ENCODE peak calls at places on chromosomes 1 and 21, in nine cellular contexts. One of them, this sample, is unnamed.

GRCh38 chr1:221263831-221264767 is 384.9 kb downstream of the HLX start:
- DNase-seq in EL: peak
- DNase-seq in ovary: no peak
- DNase-seq in NCI-H1436: peak
- DNase-seq in stimulated activated naive B cell treated with anti-CD40 and anti-IgM and Interleukin-4, amounts not matched to agents 10 μg/mL and 1 μg/mL and 100 μg/mL, for 72 hours: peak
- DNase-seq in fibroblast of lung: peak
- DNase-seq in HS-5: peak
- DNase-seq in NCI-H1092 treated with DMSO at 0.1 percent for 48 hours: peak
- DNase-seq in C1 segment of cervical spinal cord: peak
- DNase-seq in this sample: peak

GRCh38 chr21:41411449-41412089 is 14.5 kb upstream of the MX1 start:
- DNase-seq in EL: peak
- DNase-seq in ovary: no peak
- DNase-seq in NCI-H1436: peak
- DNase-seq in stimulated activated naive B cell treated with anti-CD40 and anti-IgM and Interleukin-4, amounts not matched to agents 10 μg/mL and 1 μg/mL and 100 μg/mL, for 72 hours: no peak
- DNase-seq in fibroblast of lung: no peak
- DNase-seq in HS-5: no peak
- DNase-seq in NCI-H1092 treated with DMSO at 0.1 percent for 48 hours: no peak
- DNase-seq in C1 segment of cervical spinal cord: no peak
- DNase-seq in this sample: no peak

GRCh38 chr1:211305044-211305443 is 21.6 kb upstream of the TRAF5 start:
- DNase-seq in EL: peak
- DNase-seq in ovary: no peak
- DNase-seq in NCI-H1436: no peak
- DNase-seq in stimulated activated naive B cell treated with anti-CD40 and anti-IgM and Interleukin-4, amounts not matched to agents 10 μg/mL and 1 μg/mL and 100 μg/mL, for 72 hours: no peak
- DNase-seq in fibroblast of lung: peak
- DNase-seq in HS-5: peak
- DNase-seq in NCI-H1092 treated with DMSO at 0.1 percent for 48 hours: no peak
- DNase-seq in C1 segment of cervical spinal cord: no peak
- DNase-seq in this sample: peak

GRCh38 chr1:228902781-228903572 is 167.7 kb downstream of the RHOU start:
- DNase-seq in EL: peak
- DNase-seq in ovary: peak
- DNase-seq in NCI-H1436: peak
- DNase-seq in stimulated activated naive B cell treated with anti-CD40 and anti-IgM and Interleukin-4, amounts not matched to agents 10 μg/mL and 1 μg/mL and 100 μg/mL, for 72 hours: no peak
- DNase-seq in fibroblast of lung: peak
- DNase-seq in HS-5: peak
- DNase-seq in NCI-H1092 treated with DMSO at 0.1 percent for 48 hours: peak
- DNase-seq in C1 segment of cervical spinal cord: peak
- DNase-seq in this sample: peak

GRCh38 chr1:197919523-197920301 is 2.5 kb downstream of the LHX9 start:
- DNase-seq in EL: peak
- DNase-seq in ovary: no peak
- DNase-seq in NCI-H1436: no peak
- DNase-seq in stimulated activated naive B cell treated with anti-CD40 and anti-IgM and Interleukin-4, amounts not matched to agents 10 μg/mL and 1 μg/mL and 100 μg/mL, for 72 hours: no peak
- DNase-seq in fibroblast of lung: no peak
- DNase-seq in HS-5: no peak
- DNase-seq in NCI-H1092 treated with DMSO at 0.1 percent for 48 hours: no peak
- DNase-seq in C1 segment of cervical spinal cord: no peak
- DNase-seq in this sample: no peak

GRCh38 chr1:3658231-3658615 is 5.9 kb downstream of the TP73 start:
- DNase-seq in EL: no peak
- DNase-seq in ovary: no peak
- DNase-seq in NCI-H1436: no peak
- DNase-seq in stimulated activated naive B cell treated with anti-CD40 and anti-IgM and Interleukin-4, amounts not matched to agents 10 μg/mL and 1 μg/mL and 100 μg/mL, for 72 hours: no peak
- DNase-seq in fibroblast of lung: no peak
- DNase-seq in HS-5: no peak
- DNase-seq in NCI-H1092 treated with DMSO at 0.1 percent for 48 hours: no peak
- DNase-seq in C1 segment of cervical spinal cord: no peak
- DNase-seq in this sample: no peak

GRCh38 chr1:170445096-170445495 is 86.9 kb upstream of the GORAB start:
- DNase-seq in EL: peak
- DNase-seq in ovary: no peak
- DNase-seq in NCI-H1436: no peak
- DNase-seq in stimulated activated naive B cell treated with anti-CD40 and anti-IgM and Interleukin-4, amounts not matched to agents 10 μg/mL and 1 μg/mL and 100 μg/mL, for 72 hours: no peak
- DNase-seq in fibroblast of lung: peak
- DNase-seq in HS-5: peak
- DNase-seq in NCI-H1092 treated with DMSO at 0.1 percent for 48 hours: no peak
- DNase-seq in C1 segment of cervical spinal cord: no peak
- DNase-seq in this sample: peak

GRCh38 chr1:209544098-209544497 is 39.4 kb upstream of the CAMK1G start:
- DNase-seq in EL: no peak
- DNase-seq in ovary: no peak
- DNase-seq in NCI-H1436: no peak
- DNase-seq in stimulated activated naive B cell treated with anti-CD40 and anti-IgM and Interleukin-4, amounts not matched to agents 10 μg/mL and 1 μg/mL and 100 μg/mL, for 72 hours: no peak
- DNase-seq in fibroblast of lung: no peak
- DNase-seq in HS-5: no peak
- DNase-seq in NCI-H1092 treated with DMSO at 0.1 percent for 48 hours: no peak
- DNase-seq in C1 segment of cervical spinal cord: no peak
- DNase-seq in this sample: no peak

GRCh38 chr1:167795810-167796740 is 74.3 kb downstream of the MPZL1 start:
- DNase-seq in EL: peak
- DNase-seq in ovary: no peak
- DNase-seq in NCI-H1436: no peak
- DNase-seq in stimulated activated naive B cell treated with anti-CD40 and anti-IgM and Interleukin-4, amounts not matched to agents 10 μg/mL and 1 μg/mL and 100 μg/mL, for 72 hours: no peak
- DNase-seq in fibroblast of lung: peak
- DNase-seq in HS-5: no peak
- DNase-seq in NCI-H1092 treated with DMSO at 0.1 percent for 48 hours: peak
- DNase-seq in C1 segment of cervical spinal cord: no peak
- DNase-seq in this sample: no peak

GRCh38 chr1:169392406-169392805 is 24.4 kb downstream of the BLZF1 start:
- DNase-seq in EL: no peak
- DNase-seq in ovary: no peak
- DNase-seq in NCI-H1436: no peak
- DNase-seq in stimulated activated naive B cell treated with anti-CD40 and anti-IgM and Interleukin-4, amounts not matched to agents 10 μg/mL and 1 μg/mL and 100 μg/mL, for 72 hours: no peak
- DNase-seq in fibroblast of lung: no peak
- DNase-seq in HS-5: no peak
- DNase-seq in NCI-H1092 treated with DMSO at 0.1 percent for 48 hours: no peak
- DNase-seq in C1 segment of cervical spinal cord: no peak
- DNase-seq in this sample: no peak

GRCh38 chr1:229114781-229115417 is 156.0 kb upstream of the RAB4A start:
- DNase-seq in EL: no peak
- DNase-seq in ovary: no peak
- DNase-seq in NCI-H1436: no peak
- DNase-seq in stimulated activated naive B cell treated with anti-CD40 and anti-IgM and Interleukin-4, amounts not matched to agents 10 μg/mL and 1 μg/mL and 100 μg/mL, for 72 hours: no peak
- DNase-seq in fibroblast of lung: peak
- DNase-seq in HS-5: no peak
- DNase-seq in NCI-H1092 treated with DMSO at 0.1 percent for 48 hours: no peak
- DNase-seq in C1 segment of cervical spinal cord: no peak
- DNase-seq in this sample: no peak

GRCh38 chr21:23853796-23854379 is 1753.4 kb downstream of the MRPL39 start:
- DNase-seq in EL: no peak
- DNase-seq in ovary: no peak
- DNase-seq in NCI-H1436: no peak
- DNase-seq in stimulated activated naive B cell treated with anti-CD40 and anti-IgM and Interleukin-4, amounts not matched to agents 10 μg/mL and 1 μg/mL and 100 μg/mL, for 72 hours: no peak
- DNase-seq in fibroblast of lung: peak
- DNase-seq in HS-5: no peak
- DNase-seq in NCI-H1092 treated with DMSO at 0.1 percent for 48 hours: peak
- DNase-seq in C1 segment of cervical spinal cord: no peak
- DNase-seq in this sample: no peak

GRCh38 chr1:12179111-12179519 is 12.3 kb downstream of the TNFRSF1B start:
- DNase-seq in EL: peak
- DNase-seq in ovary: no peak
- DNase-seq in NCI-H1436: no peak
- DNase-seq in stimulated activated naive B cell treated with anti-CD40 and anti-IgM and Interleukin-4, amounts not matched to agents 10 μg/mL and 1 μg/mL and 100 μg/mL, for 72 hours: no peak
- DNase-seq in fibroblast of lung: peak
- DNase-seq in HS-5: no peak
- DNase-seq in NCI-H1092 treated with DMSO at 0.1 percent for 48 hours: no peak
- DNase-seq in C1 segment of cervical spinal cord: no peak
- DNase-seq in this sample: peak

GRCh38 chr1:72229893-72230292 is 52.4 kb downstream of the NEGR1 start:
- DNase-seq in EL: peak
- DNase-seq in ovary: no peak
- DNase-seq in NCI-H1436: no peak
- DNase-seq in stimulated activated naive B cell treated with anti-CD40 and anti-IgM and Interleukin-4, amounts not matched to agents 10 μg/mL and 1 μg/mL and 100 μg/mL, for 72 hours: no peak
- DNase-seq in fibroblast of lung: peak
- DNase-seq in HS-5: no peak
- DNase-seq in NCI-H1092 treated with DMSO at 0.1 percent for 48 hours: no peak
- DNase-seq in C1 segment of cervical spinal cord: no peak
- DNase-seq in this sample: no peak